ENCODE peak calls at places on chromosomes 11 and 22, in five cellular contexts. X is dorsolateral prefrontal cortex; T is CD8-positive, alpha-beta T cell; P is kidney epithelial cell; Z is hepatocyte. B is an unnamed sample.

GRCh38 chr22:27212081-27212480 is 554.7 kb downstream of the MIAT start:
- DNase-seq in P (no peak), X (no peak), Z (no peak), T (no peak), B (no peak)

GRCh38 chr11:78417888-78418583 is 416 bp upstream of the GAB2 start:
- DNase-seq in P (no peak), T (peak; percentile 71), X (peak; percentile 72), Z (peak; percentile 94), B (no peak)

GRCh38 chr11:134125507-134125906 is 56.6 kb downstream of the JAM3 start:
- DNase-seq in Z (no peak), P (no peak), T (no peak), X (no peak), B (no peak)

GRCh38 chr22:28025333-28025732 is 106.3 kb upstream of the PITPNB start:
- DNase-seq in X (no peak), P (no peak), T (no peak), Z (no peak), B (no peak)

GRCh38 chr11:67289226-67289650 is at the start of gene ANKRD13D:
- DNase-seq in P (no peak), X (no peak), Z (no peak), T (no peak), B (no peak)

GRCh38 chr11:69930081-69931059 is 111.2 kb upstream of the FGF3 start:
- DNase-seq in T (no peak), Z (no peak), X (no peak), P (no peak), B (no peak)

GRCh38 chr11:83611616-83612015 is 325.4 kb upstream of the CCDC90B start:
- DNase-seq in Z (no peak), P (no peak), T (no peak), X (no peak), B (no peak)

GRCh38 chr11:72975778-72976520 is 161.7 kb downstream of the ATG16L2 start:
- DNase-seq in X (no peak), P (peak; percentile 18), T (no peak), Z (no peak), B (no peak)

GRCh38 chr22:44363980-44364749 is 51.4 kb upstream of the SHISAL1 start:
- DNase-seq in Z (no peak), X (no peak), T (no peak), P (no peak), B (no peak)

GRCh38 chr22:17083811-17084540 is 824 bp upstream of the IL17RA start:
- DNase-seq in T (no peak), X (no peak), Z (no peak), P (no peak), B (no peak)

GRCh38 chr11:21976210-21976609 is 216.7 kb upstream of the ANO5 start:
- DNase-seq in Z (no peak), P (no peak), X (no peak), T (no peak), B (no peak)

GRCh38 chr11:69620663-69621290 is 20.2 kb upstream of the CCND1 start:
- DNase-seq in P (no peak), X (no peak), Z (no peak), T (no peak), B (no peak)

GRCh38 chr11:128503231-128503991 is 83.9 kb downstream of the ETS1 start:
- DNase-seq in X (no peak), Z (peak; percentile 44), P (no peak), T (no peak), B (peak; percentile 99)

GRCh38 chr11:2363130-2363529 is 14.0 kb upstream of the CD81 start:
- DNase-seq in X (no peak), P (no peak), T (no peak), Z (no peak), B (no peak)

GRCh38 chr11:113351490-113351889 is 36.1 kb upstream of the ANKK1 start:
- DNase-seq in X (no peak), Z (peak; percentile 13), P (no peak), T (no peak), B (no peak)

GRCh38 chr11:131691558-131692041 is 321.2 kb downstream of the NTM start:
- DNase-seq in Z (peak; percentile 71), X (no peak), P (no peak), T (no peak), B (no peak)

GRCh38 chr11:126840201-126840886 is 160.2 kb downstream of the KIRREL3 start:
- DNase-seq in P (no peak), T (no peak), Z (no peak), X (no peak), B (no peak)

GRCh38 chr11:46755962-46756361 is 36.9 kb downstream of the F2 start:
- DNase-seq in X (no peak), Z (no peak), T (no peak), P (no peak), B (no peak)

GRCh38 chr11:119650251-119650650 is 78.7 kb downstream of the NECTIN1 start:
- DNase-seq in T (no peak), X (no peak), Z (no peak), P (no peak), B (no peak)

GRCh38 chr11:75264356-75264755 is 23.8 kb downstream of the TPBGL start:
- DNase-seq in T (no peak), Z (no peak), X (no peak), P (no peak), B (no peak)

GRCh38 chr22:49238181-49239141 is 589.2 kb downstream of the BRD1 start:
- DNase-seq in P (no peak), X (no peak), Z (no peak), T (no peak), B (no peak)

GRCh38 chr11:27649800-27650199 is 50.5 kb downstream of the BDNF start:
- DNase-seq in P (no peak), X (no peak), T (no peak), Z (no peak), B (no peak)

GRCh38 chr11:2076441-2076840 is 62.7 kb downstream of the IGF2 start:
- DNase-seq in P (no peak), Z (no peak), T (no peak), X (no peak), B (no peak)

GRCh38 chr11:71451596-71452353 is 1.2 kb upstream of the NADSYN1 start:
- DNase-seq in X (no peak), T (no peak), Z (peak; percentile 30), P (no peak), B (no peak)

GRCh38 chr22:37498289-37498909 is 12.2 kb upstream of the MFNG start:
- DNase-seq in T (peak; percentile 63), P (no peak), X (no peak), Z (peak; percentile 83), B (no peak)

GRCh38 chr11:106608677-106609076 is 409.6 kb downstream of the GUCY1A2 start:
- DNase-seq in X (no peak), T (no peak), Z (no peak), P (peak; percentile 10), B (no peak)

GRCh38 chr11:34855021-34855753 is 61.0 kb downstream of the APIP start:
- DNase-seq in P (no peak), X (no peak), Z (peak; percentile 28), T (no peak), B (no peak)

GRCh38 chr11:59208956-59209355 is 3.8 kb downstream of the MPEG1 start:
- DNase-seq in Z (no peak), T (no peak), P (no peak), X (no peak), B (no peak)

GRCh38 chr11:27926981-27927481 is 180.9 kb downstream of the KIF18A start:
- DNase-seq in Z (no peak), P (peak; percentile 72), T (no peak), X (no peak), B (peak; percentile 65)

GRCh38 chr11:103920449-103920848 is 116.0 kb upstream of the DDI1 start:
- DNase-seq in Z (no peak), P (peak; percentile 16), T (no peak), X (no peak), B (no peak)

GRCh38 chr22:23457586-23457985 is 122.5 kb downstream of the IGLL1 start:
- DNase-seq in Z (no peak), T (no peak), P (no peak), X (no peak), B (no peak)

GRCh38 chr11:16603890-16604783 is 134.3 kb upstream of the C11orf58 start:
- DNase-seq in X (no peak), P (no peak), Z (peak; percentile 68), T (no peak), B (no peak)

GRCh38 chr11:99370557-99371200 is 349.9 kb downstream of the CNTN5 start:
- DNase-seq in P (peak; percentile 19), X (no peak), Z (peak; percentile 55), T (no peak), B (no peak)

GRCh38 chr11:83566948-83567347 is 280.8 kb upstream of the CCDC90B start:
- DNase-seq in T (no peak), P (peak; percentile 38), Z (peak; percentile 37), X (no peak), B (peak; percentile 4)

GRCh38 chr22:45562537-45563361 is 60.1 kb downstream of the FBLN1 start:
- DNase-seq in X (no peak), P (no peak), T (no peak), Z (peak; percentile 3), B (no peak)

GRCh38 chr11:34182425-34182824 is 77.0 kb downstream of the NAT10 start:
- DNase-seq in T (no peak), Z (no peak), X (no peak), P (no peak), B (no peak)

GRCh38 chr11:73869234-73869949 is 7.3 kb downstream of the COA4 start:
- DNase-seq in T (no peak), P (no peak), Z (peak; percentile 53), X (no peak), B (no peak)

GRCh38 chr22:42700901-42701300 is 19.8 kb downstream of the A4GALT start:
- DNase-seq in P (no peak), Z (no peak), T (no peak), X (no peak), B (no peak)
- TF ChIP-seq CTCF in P (no peak), Z (no peak), T (no peak), X (no peak), B (no peak)

DNA sequence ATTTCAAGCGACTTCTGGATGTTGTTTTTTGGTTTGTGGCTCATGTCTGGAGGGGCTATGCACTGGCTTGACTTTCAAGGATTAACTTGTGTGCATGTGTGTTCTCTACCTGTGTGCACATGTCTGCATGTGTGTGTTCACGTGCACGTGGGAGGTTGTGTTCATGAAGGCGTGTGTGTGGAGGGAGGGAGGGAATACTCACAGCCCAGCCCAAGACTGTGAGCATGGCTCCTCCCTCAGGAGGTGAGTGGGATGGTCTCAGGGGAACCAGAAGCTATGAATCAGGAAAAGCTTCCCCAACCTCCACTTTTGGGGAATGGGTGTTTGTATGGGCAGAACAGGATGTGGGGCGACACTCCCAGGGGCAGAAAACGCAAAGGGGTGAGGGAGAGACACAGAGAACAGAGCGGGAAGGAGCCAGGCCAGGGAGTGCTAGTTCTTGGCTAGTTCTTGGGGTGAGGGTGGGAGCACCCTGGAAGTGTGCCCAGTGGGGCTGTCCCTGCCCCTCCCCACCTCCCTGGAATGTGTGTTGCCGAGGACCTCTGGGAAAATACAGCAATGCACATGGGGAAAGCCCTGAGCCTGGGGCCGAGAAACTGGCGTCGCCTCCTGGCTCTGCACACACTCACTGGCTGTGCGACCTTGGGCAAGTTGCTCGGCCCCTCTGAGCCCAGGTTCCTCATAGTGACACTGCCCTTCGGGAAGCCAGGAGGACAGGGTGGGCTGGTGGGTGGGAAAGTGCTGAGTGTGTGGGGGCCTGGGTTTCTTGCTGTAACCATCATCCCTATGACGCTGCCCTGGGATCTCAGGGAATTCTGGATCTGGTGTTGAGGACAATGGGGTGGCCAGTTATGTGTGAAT is 16.9 kb upstream of the ALX4 start:
- DNase-seq in T (no peak), Z (no peak), X (no peak), P (no peak), B (no peak)
- TF ChIP-seq CTCF in T (no peak), Z (no peak), X (no peak), P (no peak), B (peak; percentile 10)

GRCh38 chr11:64007629-64008282 is 21.5 kb downstream of the OTUB1 start:
- DNase-seq in Z (peak; percentile 85), P (no peak), T (no peak), X (peak; percentile 40), B (no peak)
- TF ChIP-seq CTCF in Z (no peak), P (peak; percentile 12), T (no peak), X (peak; percentile 28), B (no peak)

GRCh38 chr11:61910473-61911123 is 6.8 kb downstream of the RAB3IL1 start:
- DNase-seq in P (no peak), T (no peak), Z (no peak), X (no peak), B (no peak)
- TF ChIP-seq CTCF in P (no peak), T (no peak), Z (no peak), X (no peak), B (no peak)

B was measured in HFF-Myc.